ENCODE peak calls at places on chromosomes 4 and X, in seven cellular contexts. One of them, this sample, is unnamed.

GRCh38 chrX:103806862-103807474 is 25.1 kb downstream of the RAB9B start:
- DNase-seq in stomach: no peak
- DNase-seq in NCI-H1694: no peak
- DNase-seq in head of caudate nucleus: no peak
- DNase-seq in NAMALWA: no peak
- DNase-seq in activated T-cell treated with anti-CD3 and anti-CD28 coated beads, Interleukin-2, amount 50 U/mL, for 4 hours: no peak
- DNase-seq in CD8-positive, alpha-beta memory T cell: no peak
- DNase-seq in this sample: no peak

GRCh38 chr4:1895489-1895888 is 24.3 kb downstream of the NSD2 start:
- DNase-seq in CD8-positive, alpha-beta memory T cell: no peak
- DNase-seq in activated T-cell treated with anti-CD3 and anti-CD28 coated beads, Interleukin-2, amount 50 U/mL, for 4 hours: no peak
- DNase-seq in NCI-H1694: no peak
- DNase-seq in stomach: no peak
- DNase-seq in NAMALWA: no peak
- DNase-seq in head of caudate nucleus: no peak
- DNase-seq in this sample: no peak

GRCh38 chrX:153495362-153495751 is 577 bp downstream of the BGN start:
- DNase-seq in NAMALWA: no peak
- DNase-seq in CD8-positive, alpha-beta memory T cell: no peak
- DNase-seq in activated T-cell treated with anti-CD3 and anti-CD28 coated beads, Interleukin-2, amount 50 U/mL, for 4 hours: no peak
- DNase-seq in stomach: no peak
- DNase-seq in head of caudate nucleus: no peak
- DNase-seq in NCI-H1694: peak
- DNase-seq in this sample: no peak

GRCh38 chr4:6009452-6009851 is 8.8 kb downstream of the C4orf50 start:
- DNase-seq in NAMALWA: no peak
- DNase-seq in head of caudate nucleus: no peak
- DNase-seq in CD8-positive, alpha-beta memory T cell: no peak
- DNase-seq in stomach: no peak
- DNase-seq in NCI-H1694: no peak
- DNase-seq in activated T-cell treated with anti-CD3 and anti-CD28 coated beads, Interleukin-2, amount 50 U/mL, for 4 hours: no peak
- DNase-seq in this sample: peak

GRCh38 chr4:82431026-82431745 is 796 bp downstream of the ENOPH1 start:
- DNase-seq in NCI-H1694: no peak
- DNase-seq in activated T-cell treated with anti-CD3 and anti-CD28 coated beads, Interleukin-2, amount 50 U/mL, for 4 hours: peak
- DNase-seq in head of caudate nucleus: peak
- DNase-seq in NAMALWA: peak
- DNase-seq in CD8-positive, alpha-beta memory T cell: peak
- DNase-seq in stomach: peak
- DNase-seq in this sample: peak

GRCh38 chrX:119880552-119881437 is 9.2 kb downstream of the NDUFA1 start:
- DNase-seq in head of caudate nucleus: no peak
- DNase-seq in NAMALWA: peak
- DNase-seq in CD8-positive, alpha-beta memory T cell: peak
- DNase-seq in stomach: no peak
- DNase-seq in NCI-H1694: peak
- DNase-seq in activated T-cell treated with anti-CD3 and anti-CD28 coated beads, Interleukin-2, amount 50 U/mL, for 4 hours: peak
- DNase-seq in this sample: peak

GRCh38 chr4:5693871-5694270 is 14.5 kb downstream of the EVC2 start:
- DNase-seq in head of caudate nucleus: no peak
- DNase-seq in NAMALWA: no peak
- DNase-seq in stomach: no peak
- DNase-seq in CD8-positive, alpha-beta memory T cell: no peak
- DNase-seq in NCI-H1694: no peak
- DNase-seq in activated T-cell treated with anti-CD3 and anti-CD28 coated beads, Interleukin-2, amount 50 U/mL, for 4 hours: no peak
- DNase-seq in this sample: no peak

GRCh38 chr4:41359069-41359769 is 102.5 kb downstream of the UCHL1 start:
- DNase-seq in CD8-positive, alpha-beta memory T cell: no peak
- DNase-seq in stomach: no peak
- DNase-seq in activated T-cell treated with anti-CD3 and anti-CD28 coated beads, Interleukin-2, amount 50 U/mL, for 4 hours: no peak
- DNase-seq in head of caudate nucleus: no peak
- DNase-seq in NAMALWA: peak
- DNase-seq in NCI-H1694: no peak
- DNase-seq in this sample: no peak

GRCh38 chr4:5928241-5928640 is 35.4 kb upstream of the CRMP1 start:
- DNase-seq in activated T-cell treated with anti-CD3 and anti-CD28 coated beads, Interleukin-2, amount 50 U/mL, for 4 hours: no peak
- DNase-seq in stomach: no peak
- DNase-seq in CD8-positive, alpha-beta memory T cell: no peak
- DNase-seq in NAMALWA: no peak
- DNase-seq in head of caudate nucleus: no peak
- DNase-seq in NCI-H1694: no peak
- DNase-seq in this sample: no peak

GRCh38 chr4:101527186-101527585 is 179.9 kb upstream of the PPP3CA start:
- DNase-seq in NCI-H1694: no peak
- DNase-seq in NAMALWA: no peak
- DNase-seq in activated T-cell treated with anti-CD3 and anti-CD28 coated beads, Interleukin-2, amount 50 U/mL, for 4 hours: peak
- DNase-seq in stomach: no peak
- DNase-seq in head of caudate nucleus: no peak
- DNase-seq in CD8-positive, alpha-beta memory T cell: peak
- DNase-seq in this sample: peak

GRCh38 chr4:123361195-123361861 is 35.3 kb upstream of the SPRY1 start:
- DNase-seq in NCI-H1694: no peak
- DNase-seq in NAMALWA: no peak
- DNase-seq in head of caudate nucleus: no peak
- DNase-seq in CD8-positive, alpha-beta memory T cell: no peak
- DNase-seq in activated T-cell treated with anti-CD3 and anti-CD28 coated beads, Interleukin-2, amount 50 U/mL, for 4 hours: no peak
- DNase-seq in stomach: no peak
- DNase-seq in this sample: no peak

GRCh38 chr4:37799941-37800554 is 26.4 kb upstream of the PGM2 start:
- DNase-seq in NCI-H1694: no peak
- DNase-seq in head of caudate nucleus: no peak
- DNase-seq in stomach: no peak
- DNase-seq in NAMALWA: no peak
- DNase-seq in CD8-positive, alpha-beta memory T cell: no peak
- DNase-seq in activated T-cell treated with anti-CD3 and anti-CD28 coated beads, Interleukin-2, amount 50 U/mL, for 4 hours: no peak
- DNase-seq in this sample: no peak